ENCODE peak calls at places on chromosomes 5 and 9, in ten cellular contexts. One of them, this sample, is unnamed.

GRCh38 chr5:37665889-37666288 is 174.0 kb downstream of the GDNF start:
- DNase-seq in heart right ventricle: peak
- DNase-seq in nephron progenitor cell: peak
- DNase-seq in uterus: no peak
- DNase-seq in K562: no peak
- DNase-seq in cardiac fibroblast: peak
- DNase-seq in GM13976: no peak
- DNase-seq in epithelial cell of esophagus: no peak
- DNase-seq in fibroblast of lung: peak
- DNase-seq in B cell: no peak
- DNase-seq in this sample: no peak

GRCh38 chr9:105066265-105066865 is 138.4 kb upstream of the ABCA1 start:
- DNase-seq in heart right ventricle: no peak
- DNase-seq in nephron progenitor cell: no peak
- DNase-seq in uterus: no peak
- DNase-seq in K562: no peak
- DNase-seq in cardiac fibroblast: no peak
- DNase-seq in GM13976: no peak
- DNase-seq in epithelial cell of esophagus: peak
- DNase-seq in fibroblast of lung: no peak
- DNase-seq in B cell: no peak
- DNase-seq in this sample: no peak

GRCh38 chr5:124736111-124736813 is 10.2 kb downstream of the ZNF608 start:
- DNase-seq in heart right ventricle: no peak
- DNase-seq in nephron progenitor cell: no peak
- DNase-seq in uterus: no peak
- DNase-seq in K562: no peak
- DNase-seq in cardiac fibroblast: no peak
- DNase-seq in GM13976: no peak
- DNase-seq in epithelial cell of esophagus: no peak
- DNase-seq in fibroblast of lung: peak
- DNase-seq in B cell: no peak
- DNase-seq in this sample: no peak

GRCh38 chr5:14588758-14589543 is 7.4 kb downstream of the OTULINL start:
- DNase-seq in heart right ventricle: no peak
- DNase-seq in nephron progenitor cell: no peak
- DNase-seq in uterus: no peak
- DNase-seq in K562: no peak
- DNase-seq in cardiac fibroblast: no peak
- DNase-seq in GM13976: no peak
- DNase-seq in epithelial cell of esophagus: no peak
- DNase-seq in fibroblast of lung: no peak
- DNase-seq in B cell: no peak
- DNase-seq in this sample: no peak

GRCh38 chr9:89564257-89564878 is 40.4 kb upstream of the GADD45G start:
- DNase-seq in heart right ventricle: no peak
- DNase-seq in nephron progenitor cell: no peak
- DNase-seq in uterus: no peak
- DNase-seq in K562: peak
- DNase-seq in cardiac fibroblast: peak
- DNase-seq in GM13976: peak
- DNase-seq in epithelial cell of esophagus: no peak
- DNase-seq in fibroblast of lung: no peak
- DNase-seq in B cell: no peak
- DNase-seq in this sample: no peak

GRCh38 chr5:139592289-139592688 is 31.1 kb downstream of the UBE2D2 start:
- DNase-seq in heart right ventricle: no peak
- DNase-seq in nephron progenitor cell: no peak
- DNase-seq in uterus: no peak
- DNase-seq in K562: no peak
- DNase-seq in cardiac fibroblast: no peak
- DNase-seq in GM13976: peak
- DNase-seq in epithelial cell of esophagus: no peak
- DNase-seq in fibroblast of lung: no peak
- DNase-seq in B cell: no peak
- DNase-seq in this sample: no peak

GRCh38 chr5:107919969-107920368 is 249.2 kb upstream of the EFNA5 start:
- DNase-seq in heart right ventricle: no peak
- DNase-seq in nephron progenitor cell: no peak
- DNase-seq in uterus: no peak
- DNase-seq in K562: no peak
- DNase-seq in cardiac fibroblast: no peak
- DNase-seq in GM13976: peak
- DNase-seq in epithelial cell of esophagus: no peak
- DNase-seq in fibroblast of lung: no peak
- DNase-seq in B cell: no peak
- DNase-seq in this sample: no peak

GRCh38 chr9:36903541-36904435 is 130.3 kb downstream of the PAX5 start:
- DNase-seq in heart right ventricle: no peak
- DNase-seq in nephron progenitor cell: no peak
- DNase-seq in uterus: no peak
- DNase-seq in K562: peak
- DNase-seq in cardiac fibroblast: peak
- DNase-seq in GM13976: no peak
- DNase-seq in epithelial cell of esophagus: peak
- DNase-seq in fibroblast of lung: peak
- DNase-seq in B cell: no peak
- DNase-seq in this sample: peak

GRCh38 chr5:150138551-150139265 is 16.9 kb downstream of the PDGFRB start:
- DNase-seq in heart right ventricle: peak
- DNase-seq in nephron progenitor cell: peak
- DNase-seq in uterus: peak
- DNase-seq in K562: no peak
- DNase-seq in cardiac fibroblast: peak
- DNase-seq in GM13976: no peak
- DNase-seq in epithelial cell of esophagus: no peak
- DNase-seq in fibroblast of lung: peak
- DNase-seq in B cell: no peak
- DNase-seq in this sample: peak

GRCh38 chr5:169688106-169688505 is 51.0 kb downstream of the DOCK2 start:
- DNase-seq in heart right ventricle: no peak
- DNase-seq in nephron progenitor cell: no peak
- DNase-seq in uterus: no peak
- DNase-seq in K562: no peak
- DNase-seq in cardiac fibroblast: no peak
- DNase-seq in GM13976: no peak
- DNase-seq in epithelial cell of esophagus: no peak
- DNase-seq in fibroblast of lung: no peak
- DNase-seq in B cell: no peak
- DNase-seq in this sample: no peak

GRCh38 chr9:6305954-6306563 is 22.1 kb upstream of the TPD52L3 start:
- DNase-seq in heart right ventricle: no peak
- DNase-seq in nephron progenitor cell: no peak
- DNase-seq in uterus: no peak
- DNase-seq in K562: peak
- DNase-seq in cardiac fibroblast: peak
- DNase-seq in GM13976: no peak
- DNase-seq in epithelial cell of esophagus: peak
- DNase-seq in fibroblast of lung: peak
- DNase-seq in B cell: peak
- DNase-seq in this sample: no peak

GRCh38 chr9:4296217-4296616 is 3.7 kb downstream of the GLIS3 start:
- DNase-seq in heart right ventricle: no peak
- DNase-seq in nephron progenitor cell: no peak
- DNase-seq in uterus: no peak
- DNase-seq in K562: no peak
- DNase-seq in cardiac fibroblast: no peak
- DNase-seq in GM13976: no peak
- DNase-seq in epithelial cell of esophagus: no peak
- DNase-seq in fibroblast of lung: no peak
- DNase-seq in B cell: no peak
- DNase-seq in this sample: no peak

GRCh38 chr5:98175474-98175873 is 598.0 kb upstream of the RGMB start:
- DNase-seq in heart right ventricle: no peak
- DNase-seq in nephron progenitor cell: no peak
- DNase-seq in uterus: no peak
- DNase-seq in K562: no peak
- DNase-seq in cardiac fibroblast: no peak
- DNase-seq in GM13976: no peak
- DNase-seq in epithelial cell of esophagus: peak
- DNase-seq in fibroblast of lung: no peak
- DNase-seq in B cell: no peak
- DNase-seq in this sample: no peak

GRCh38 chr5:138955013-138955660 is 80.0 kb upstream of the LRRTM2 start:
- DNase-seq in heart right ventricle: no peak
- DNase-seq in nephron progenitor cell: no peak
- DNase-seq in uterus: no peak
- DNase-seq in K562: no peak
- DNase-seq in cardiac fibroblast: no peak
- DNase-seq in GM13976: no peak
- DNase-seq in epithelial cell of esophagus: no peak
- DNase-seq in fibroblast of lung: peak
- DNase-seq in B cell: no peak
- DNase-seq in this sample: no peak

GRCh38 chr9:131839281-131840084 is 99.6 kb upstream of the RAPGEF1 start:
- DNase-seq in heart right ventricle: no peak
- DNase-seq in nephron progenitor cell: no peak
- DNase-seq in uterus: no peak
- DNase-seq in K562: peak
- DNase-seq in cardiac fibroblast: peak
- DNase-seq in GM13976: no peak
- DNase-seq in epithelial cell of esophagus: peak
- DNase-seq in fibroblast of lung: peak
- DNase-seq in B cell: no peak
- DNase-seq in this sample: no peak

GRCh38 chr9:137749511-137749910 is 128.1 kb upstream of the CACNA1B start:
- DNase-seq in heart right ventricle: no peak
- DNase-seq in nephron progenitor cell: no peak
- DNase-seq in uterus: no peak
- DNase-seq in K562: no peak
- DNase-seq in cardiac fibroblast: peak
- DNase-seq in GM13976: no peak
- DNase-seq in epithelial cell of esophagus: no peak
- DNase-seq in fibroblast of lung: no peak
- DNase-seq in B cell: no peak
- DNase-seq in this sample: no peak

DNA sequence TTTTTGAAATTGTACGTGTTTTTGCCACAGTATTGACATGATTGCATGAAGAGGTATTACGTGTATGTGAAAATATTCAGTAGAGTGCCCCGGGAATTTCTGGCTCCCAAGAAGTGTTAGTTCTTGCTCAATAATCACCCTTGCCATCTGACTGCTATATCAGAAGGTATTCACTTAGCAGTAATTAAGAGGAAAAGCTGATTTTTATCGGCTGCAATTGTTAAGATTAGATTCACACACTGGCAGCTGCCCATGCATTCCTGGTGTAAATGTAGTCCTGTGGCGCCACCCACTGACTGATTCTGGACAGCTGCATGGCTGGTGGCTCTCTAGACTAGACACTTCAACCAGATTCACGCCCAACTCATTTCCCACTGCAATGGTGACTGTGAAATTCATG is 440.0 kb upstream of the ADAMTS16 start:
- DNase-seq in heart right ventricle: peak
- DNase-seq in nephron progenitor cell: peak
- DNase-seq in uterus: no peak
- DNase-seq in K562: peak
- DNase-seq in cardiac fibroblast: no peak
- DNase-seq in GM13976: no peak
- DNase-seq in epithelial cell of esophagus: peak
- DNase-seq in fibroblast of lung: no peak
- DNase-seq in B cell: peak
- DNase-seq in this sample: no peak
- TF ChIP-seq CTCF in heart right ventricle: no peak
- TF ChIP-seq CTCF in nephron progenitor cell: peak
- TF ChIP-seq CTCF in uterus: no peak
- TF ChIP-seq CTCF in K562: peak
- TF ChIP-seq CTCF in cardiac fibroblast: peak
- TF ChIP-seq CTCF in GM13976: no peak
- TF ChIP-seq CTCF in epithelial cell of esophagus: peak
- TF ChIP-seq CTCF in fibroblast of lung: no peak
- TF ChIP-seq CTCF in B cell: no peak
- TF ChIP-seq CTCF in this sample: peak

GRCh38 chr5:77064040-77064439 is 23.0 kb downstream of the ZBED3 start:
- DNase-seq in heart right ventricle: no peak
- DNase-seq in nephron progenitor cell: no peak
- DNase-seq in uterus: no peak
- DNase-seq in K562: no peak
- DNase-seq in cardiac fibroblast: no peak
- DNase-seq in GM13976: no peak
- DNase-seq in epithelial cell of esophagus: no peak
- DNase-seq in fibroblast of lung: no peak
- DNase-seq in B cell: no peak
- DNase-seq in this sample: no peak
- TF ChIP-seq CTCF in heart right ventricle: no peak
- TF ChIP-seq CTCF in nephron progenitor cell: no peak
- TF ChIP-seq CTCF in uterus: no peak
- TF ChIP-seq CTCF in K562: no peak
- TF ChIP-seq CTCF in cardiac fibroblast: no peak
- TF ChIP-seq CTCF in GM13976: no peak
- TF ChIP-seq CTCF in epithelial cell of esophagus: peak
- TF ChIP-seq CTCF in fibroblast of lung: no peak
- TF ChIP-seq CTCF in B cell: no peak
- TF ChIP-seq CTCF in this sample: no peak

GRCh38 chr9:123996731-123997421 is 14.7 kb upstream of the LHX2 start:
- DNase-seq in heart right ventricle: peak
- DNase-seq in nephron progenitor cell: no peak
- DNase-seq in uterus: no peak
- DNase-seq in K562: no peak
- DNase-seq in cardiac fibroblast: peak
- DNase-seq in GM13976: peak
- DNase-seq in epithelial cell of esophagus: peak
- DNase-seq in fibroblast of lung: no peak
- DNase-seq in B cell: peak
- DNase-seq in this sample: no peak
- TF ChIP-seq CTCF in heart right ventricle: no peak
- TF ChIP-seq CTCF in nephron progenitor cell: no peak
- TF ChIP-seq CTCF in uterus: no peak
- TF ChIP-seq CTCF in K562: no peak
- TF ChIP-seq CTCF in cardiac fibroblast: no peak
- TF ChIP-seq CTCF in GM13976: no peak
- TF ChIP-seq CTCF in epithelial cell of esophagus: no peak
- TF ChIP-seq CTCF in fibroblast of lung: no peak
- TF ChIP-seq CTCF in B cell: no peak
- TF ChIP-seq CTCF in this sample: no peak

DNA sequence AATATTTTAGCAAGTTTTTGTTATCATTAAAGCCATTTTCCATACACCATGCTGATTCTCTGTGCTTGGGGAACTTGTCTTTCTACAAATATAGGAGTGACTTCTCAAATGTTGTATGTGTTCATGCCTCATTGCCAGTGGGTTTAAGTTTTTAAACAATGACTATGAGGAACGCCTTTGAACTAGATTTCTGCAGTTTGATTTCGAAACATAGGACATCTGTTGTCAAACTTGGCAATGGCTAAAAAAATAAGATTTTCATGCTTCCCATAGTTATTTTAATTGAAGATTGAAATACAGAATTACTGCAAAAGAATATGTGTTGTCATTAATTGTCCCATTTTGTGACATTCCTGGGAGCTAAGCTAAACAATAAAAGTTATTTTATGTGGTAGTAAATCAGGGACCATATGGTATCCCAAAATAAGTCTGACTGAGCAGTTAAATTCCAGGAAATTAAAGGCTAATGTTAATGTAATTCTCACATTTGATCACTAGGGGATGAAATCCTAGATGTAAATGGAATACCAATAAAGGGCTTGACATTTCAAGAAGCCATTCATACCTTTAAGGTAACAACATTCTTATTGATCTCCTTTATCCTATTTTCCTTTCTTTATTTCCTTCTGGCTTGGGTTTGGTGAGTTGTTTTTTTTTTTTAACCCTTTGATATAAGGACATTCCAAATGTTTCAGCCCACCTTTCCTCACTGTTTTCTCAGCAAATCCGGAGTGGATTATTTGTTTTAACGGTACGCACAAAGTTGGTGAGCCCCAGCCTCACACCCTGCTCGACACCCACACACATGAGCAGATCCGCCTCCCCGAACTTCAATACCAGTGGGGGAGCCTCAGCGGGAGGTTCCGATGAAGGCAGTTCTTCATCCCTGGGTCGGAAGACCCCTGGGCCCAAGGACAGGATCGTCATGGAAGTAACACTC is 116.7 kb downstream of the GOLPH3 start:
- DNase-seq in heart right ventricle: no peak
- DNase-seq in nephron progenitor cell: no peak
- DNase-seq in uterus: no peak
- DNase-seq in K562: no peak
- DNase-seq in cardiac fibroblast: peak
- DNase-seq in GM13976: no peak
- DNase-seq in epithelial cell of esophagus: peak
- DNase-seq in fibroblast of lung: peak
- DNase-seq in B cell: no peak
- DNase-seq in this sample: no peak
- TF ChIP-seq CTCF in heart right ventricle: no peak
- TF ChIP-seq CTCF in nephron progenitor cell: peak
- TF ChIP-seq CTCF in uterus: no peak
- TF ChIP-seq CTCF in K562: no peak
- TF ChIP-seq CTCF in cardiac fibroblast: peak
- TF ChIP-seq CTCF in GM13976: no peak
- TF ChIP-seq CTCF in epithelial cell of esophagus: no peak
- TF ChIP-seq CTCF in fibroblast of lung: peak
- TF ChIP-seq CTCF in B cell: peak
- TF ChIP-seq CTCF in this sample: peak

This sample was measured in osteocyte.